ENCODE peak calls at places on chromosomes 3 and 15, in seven cellular contexts. L is osteoblast; A is CD4-positive, alpha-beta memory T cell; Q is naive thymus-derived CD4-positive, alpha-beta T cell; M is CD4-positive, CD25-positive, alpha-beta regulatory T cell; C is lower lobe of right lung; P is psoas muscle. H is an unnamed sample.

GRCh38 chr3:69203631-69204314 is 81.4 kb upstream of the LMOD3 start:
- DNase-seq in A (no peak), P (no peak), M (no peak), C (no peak), L (no peak), Q (no peak), H (no peak)

GRCh38 chr3:129690406-129690805 is 83.9 kb upstream of the PLXND1 start:
- DNase-seq in Q (peak), L (no peak), A (peak), C (no peak), M (peak), P (no peak), H (peak)

GRCh38 chr3:181752202-181752671 is 40.5 kb downstream of the SOX2 start:
- DNase-seq in Q (no peak), M (no peak), P (no peak), A (no peak), C (no peak), L (no peak), H (no peak)

GRCh38 chr3:126340943-126341754 is 16.1 kb downstream of the KLF15 start:
- DNase-seq in Q (no peak), L (peak), C (peak), P (peak), M (no peak), A (no peak), H (no peak)

GRCh38 chr15:44099671-44100070 is 95.4 kb downstream of the FRMD5 start:
- DNase-seq in C (no peak), Q (no peak), L (no peak), P (no peak), M (no peak), A (no peak), H (no peak)

GRCh38 chr3:161420746-161421145 is 49.4 kb upstream of the SPTSSB start:
- DNase-seq in A (no peak), P (no peak), C (no peak), M (no peak), L (no peak), Q (no peak), H (no peak)

GRCh38 chr15:49863431-49864205 is 242.8 kb downstream of the DTWD1 start:
- DNase-seq in P (no peak), A (no peak), M (no peak), C (no peak), L (peak), Q (no peak), H (no peak)

GRCh38 chr3:141446737-141447136 is 40.1 kb upstream of the RASA2 start:
- DNase-seq in C (no peak), Q (no peak), L (no peak), A (no peak), M (no peak), P (no peak), H (no peak)

GRCh38 chr15:41494922-41495735 is 1.5 kb downstream of the ITPKA start:
- DNase-seq in C (peak), L (peak), A (peak), M (peak), Q (peak), P (no peak), H (no peak)

GRCh38 chr3:151009981-151010380 is 37.5 kb upstream of the CLRN1 start:
- DNase-seq in M (no peak), L (no peak), A (no peak), Q (no peak), P (no peak), C (no peak), H (no peak)

GRCh38 chr3:123834631-123835030 is 49.5 kb downstream of the MYLK start:
- DNase-seq in C (no peak), Q (no peak), A (no peak), P (no peak), L (peak), M (no peak), H (no peak)

GRCh38 chr3:123832712-123833397 is 51.3 kb downstream of the MYLK start:
- DNase-seq in M (no peak), P (no peak), Q (no peak), C (no peak), L (no peak), A (no peak), H (no peak)

GRCh38 chr3:123833398-123833785 is 50.7 kb downstream of the MYLK start:
- DNase-seq in P (no peak), C (no peak), Q (no peak), M (no peak), A (no peak), L (no peak), H (no peak)

DNA sequence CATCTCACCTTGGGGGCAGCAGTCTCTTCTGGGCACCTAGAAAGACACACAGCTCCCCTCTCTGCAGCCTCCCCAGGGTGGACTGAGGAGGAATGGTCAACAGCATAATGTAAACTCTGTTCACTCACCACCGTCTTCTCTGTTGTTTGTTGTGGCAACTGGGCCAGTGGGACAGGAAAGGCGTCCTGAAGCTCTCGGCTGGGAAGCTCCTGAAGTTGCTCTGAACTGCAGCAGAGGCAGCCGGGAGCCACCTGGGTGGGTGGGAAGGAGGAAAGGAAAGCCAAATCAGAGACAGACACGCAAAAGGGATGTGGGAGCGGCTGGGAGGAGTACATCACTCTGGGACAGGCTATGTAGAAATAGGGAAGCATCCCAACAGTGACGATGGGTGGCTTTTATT is 52.7 kb downstream of the MYLK start:
- DNase-seq in L (no peak), M (no peak), Q (no peak), C (no peak), A (no peak), P (no peak), H (no peak)
- H3K27ac ChIP-seq in L (no peak), M (no peak), Q (no peak), C (no peak), A (no peak), P (no peak), H (no peak)

GRCh38 chr3:119598410-119599098 is 869 bp downstream of the PLA1A start:
- DNase-seq in A (no peak), Q (no peak), L (no peak), P (no peak), M (no peak), C (no peak), H (no peak)

GRCh38 chr3:119601154-119601553 is 3.5 kb downstream of the PLA1A start:
- DNase-seq in A (no peak), M (no peak), Q (no peak), L (no peak), P (no peak), C (no peak), H (no peak)

GRCh38 chr3:119600732-119601131 is 3.0 kb downstream of the PLA1A start:
- DNase-seq in C (peak), P (peak), Q (no peak), A (no peak), M (peak), L (no peak), H (no peak)

GRCh38 chr3:119597548-119598288 is at the start of gene PLA1A:
- DNase-seq in L (no peak), M (no peak), Q (no peak), A (no peak), P (no peak), C (no peak), H (no peak)

DNA sequence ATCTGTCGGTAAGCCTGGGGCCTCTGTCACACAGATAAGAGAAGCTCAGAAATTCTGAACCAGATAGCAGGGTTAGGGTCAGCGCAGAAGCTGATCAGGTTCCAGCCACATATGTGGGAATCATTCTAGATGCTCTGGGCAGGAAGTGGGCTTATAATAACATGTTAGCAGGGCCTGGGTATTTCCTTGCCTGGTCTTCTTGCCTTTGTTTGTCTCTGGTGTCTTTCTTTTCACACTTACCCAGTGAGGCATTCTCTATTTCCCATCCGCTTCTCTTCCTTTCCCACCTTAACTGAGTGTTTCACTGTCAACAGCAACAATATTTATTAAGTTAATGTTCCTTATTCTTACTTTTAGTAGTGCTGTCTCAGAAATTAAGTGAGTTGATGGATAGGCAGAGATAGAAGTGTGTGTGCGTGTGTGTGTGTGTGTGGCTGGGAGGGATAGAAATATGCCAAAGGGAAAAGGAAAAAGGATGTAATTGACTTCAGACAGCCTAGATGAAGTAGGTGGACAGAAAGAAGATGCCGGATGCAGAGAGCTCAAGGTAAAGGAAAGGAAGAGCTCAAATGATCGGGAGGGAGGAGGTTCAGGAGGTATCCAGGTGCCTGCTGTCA is 2.0 kb downstream of the PLA1A start:
- DNase-seq in L (no peak), C (no peak), Q (no peak), A (no peak), P (no peak), M (no peak), H (no peak)
- H3K4me3 ChIP-seq in L (no peak), C (peak), Q (no peak), A (no peak), P (no peak), M (no peak), H (no peak)

GRCh38 chr15:82108489-82109078 is 62.8 kb upstream of the MEX3B start:
- DNase-seq in L (peak), A (peak), P (peak), Q (peak), C (peak), M (peak), H (peak)

GRCh38 chr15:82103500-82103899 is 57.7 kb upstream of the MEX3B start:
- DNase-seq in A (no peak), C (no peak), P (no peak), Q (no peak), L (no peak), M (no peak), H (no peak)

GRCh38 chr15:82106671-82107070 is 60.9 kb upstream of the MEX3B start:
- DNase-seq in Q (no peak), M (no peak), P (no peak), L (no peak), C (no peak), A (no peak), H (no peak)

GRCh38 chr15:82110144-82110543 is 64.3 kb upstream of the MEX3B start:
- DNase-seq in C (no peak), A (no peak), M (no peak), P (no peak), L (no peak), Q (no peak), H (no peak)

DNA sequence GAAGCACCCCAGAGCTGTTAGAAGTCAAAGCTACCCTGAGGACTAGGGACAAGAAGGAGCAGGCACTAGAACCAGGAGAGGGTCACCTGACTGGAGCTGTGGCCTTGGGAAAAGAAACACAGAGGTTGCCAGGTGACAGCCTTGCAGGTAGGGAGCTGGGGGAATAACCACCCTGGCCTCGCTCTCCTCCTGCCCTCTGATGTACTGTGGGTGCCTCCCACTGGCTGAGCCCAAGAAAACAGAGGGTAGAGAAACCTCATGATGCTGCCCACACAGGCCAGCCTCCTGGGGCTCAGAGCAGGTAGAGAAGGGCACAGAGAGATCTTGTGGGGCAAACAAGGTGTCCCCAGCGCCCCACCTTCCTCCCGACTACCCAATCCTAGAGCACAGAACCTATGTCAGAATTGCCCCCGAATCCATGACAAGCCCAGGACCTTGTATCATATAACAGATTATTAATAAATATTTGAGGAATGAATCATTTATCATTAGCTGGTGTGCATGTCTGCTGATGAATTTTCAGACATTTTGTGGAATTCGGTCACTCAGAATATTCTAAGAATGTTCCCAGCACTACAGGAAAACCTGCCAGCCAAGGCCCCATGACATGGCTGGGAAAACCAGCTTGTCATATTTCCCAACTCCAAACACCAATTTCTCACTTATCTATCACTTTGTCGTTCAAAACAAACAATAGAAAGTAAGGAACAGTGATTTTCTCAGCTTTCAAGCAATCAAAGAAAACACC is 59.8 kb upstream of the MEX3B start:
- DNase-seq in M (no peak), A (no peak), P (no peak), L (peak), Q (no peak), C (no peak), H (no peak)
- H3K27ac ChIP-seq in M (no peak), A (no peak), P (no peak), L (peak), Q (no peak), C (no peak), H (no peak)

DNA sequence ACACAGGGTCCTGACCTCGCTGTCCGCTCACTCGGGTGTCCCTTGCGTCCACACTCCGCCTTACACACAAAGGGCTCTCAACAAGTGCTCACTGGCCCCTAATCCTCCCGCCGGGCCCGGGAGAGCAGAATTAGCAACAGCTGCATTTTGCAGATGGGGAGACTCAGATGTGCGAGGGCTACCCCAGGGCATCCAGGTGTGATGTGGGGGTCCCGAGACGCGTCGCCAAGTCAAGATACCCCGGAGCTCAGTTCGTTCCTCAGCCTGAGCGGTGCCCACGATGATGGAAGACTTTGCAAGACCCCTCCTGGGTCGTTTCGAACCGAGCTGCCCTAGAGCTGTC is 14.9 kb upstream of the WNT7A start:
- DNase-seq in L (no peak), M (no peak), C (no peak), P (no peak), Q (peak), A (no peak), H (no peak)
- H3K4me3 ChIP-seq in L (peak), M (no peak), C (peak), P (peak), Q (peak), A (peak), H (peak)

GRCh38 chr3:64022451-64023186 is 675 bp downstream of the PSMD6 start:
- DNase-seq in M (no peak), C (no peak), L (peak), Q (peak), P (peak), A (peak), H (peak)

GRCh38 chr3:64027708-64028107 is 4.4 kb upstream of the PSMD6 start:
- DNase-seq in C (no peak), A (no peak), P (no peak), L (no peak), Q (no peak), M (no peak), H (no peak)

GRCh38 chr3:64023187-64023860 is at the start of gene PSMD6:
- DNase-seq in M (peak), A (peak), C (peak), Q (peak), L (peak), P (peak), H (peak)

GRCh38 chr3:64026346-64026745 is 3.1 kb upstream of the PSMD6 start:
- DNase-seq in L (no peak), M (no peak), A (no peak), C (no peak), P (no peak), Q (no peak), H (no peak)

DNA sequence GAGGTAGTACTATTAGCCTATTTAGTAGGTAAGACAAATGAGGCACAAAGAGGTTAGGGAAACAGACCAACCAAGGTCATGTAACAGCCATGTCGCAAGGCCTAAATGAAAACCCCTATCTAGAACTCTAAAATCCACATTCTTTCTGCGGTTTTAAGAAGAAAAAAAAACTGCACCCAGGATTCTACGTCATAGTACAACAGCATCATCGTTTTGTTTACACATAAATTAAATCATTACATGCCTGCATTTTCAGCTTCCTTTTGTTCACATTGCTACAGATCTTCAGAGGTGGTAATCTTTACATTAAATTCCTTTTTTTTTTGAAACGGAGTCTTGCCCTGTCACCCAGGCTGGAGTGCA is 548 bp upstream of the PSMD6 start:
- DNase-seq in L (no peak), Q (no peak), C (no peak), P (no peak), M (no peak), A (no peak), H (no peak)
- H3K27ac ChIP-seq in L (peak), Q (peak), C (peak), P (peak), M (peak), A (peak), H (peak)

GRCh38 chr3:22372292-22372949 is 621.4 kb upstream of the ZNF385D start:
- DNase-seq in P (peak), L (peak), M (no peak), Q (no peak), A (no peak), C (peak), H (no peak)

GRCh38 chr3:22371036-22371435 is 620.0 kb upstream of the ZNF385D start:
- DNase-seq in L (no peak), Q (no peak), C (no peak), M (no peak), A (no peak), P (no peak), H (no peak)

GRCh38 chr3:22373182-22373581 is 622.2 kb upstream of the ZNF385D start:
- DNase-seq in Q (no peak), M (no peak), L (peak), C (no peak), A (no peak), P (no peak), H (no peak)

GRCh38 chr3:22373827-22374226 is 622.8 kb upstream of the ZNF385D start:
- DNase-seq in Q (no peak), L (peak), M (no peak), P (no peak), A (no peak), C (no peak), H (no peak)

GRCh38 chr3:22371592-22372291 is 620.7 kb upstream of the ZNF385D start:
- DNase-seq in M (no peak), A (no peak), L (peak), P (peak), Q (no peak), C (peak), H (no peak)
- H3K4me3 ChIP-seq in M (no peak), A (no peak), L (no peak), P (peak), Q (no peak), C (peak), H (no peak)

GRCh38 chr3:184171562-184171961 is 3.1 kb upstream of the AP2M1 start:
- DNase-seq in L (peak), Q (no peak), P (no peak), M (no peak), C (no peak), A (no peak), H (no peak)

GRCh38 chr3:184173374-184173722 is 1.3 kb upstream of the AP2M1 start:
- DNase-seq in Q (no peak), C (no peak), L (no peak), P (no peak), M (no peak), A (no peak), H (no peak)

GRCh38 chr3:184174278-184174645 is 393 bp upstream of the AP2M1 start:
- DNase-seq in P (no peak), M (no peak), L (no peak), Q (no peak), C (no peak), A (no peak), H (no peak)

GRCh38 chr3:184174646-184175492 is at the start of gene AP2M1:
- DNase-seq in P (peak), A (peak), Q (peak), C (peak), M (peak), L (peak), H (peak)

DNA sequence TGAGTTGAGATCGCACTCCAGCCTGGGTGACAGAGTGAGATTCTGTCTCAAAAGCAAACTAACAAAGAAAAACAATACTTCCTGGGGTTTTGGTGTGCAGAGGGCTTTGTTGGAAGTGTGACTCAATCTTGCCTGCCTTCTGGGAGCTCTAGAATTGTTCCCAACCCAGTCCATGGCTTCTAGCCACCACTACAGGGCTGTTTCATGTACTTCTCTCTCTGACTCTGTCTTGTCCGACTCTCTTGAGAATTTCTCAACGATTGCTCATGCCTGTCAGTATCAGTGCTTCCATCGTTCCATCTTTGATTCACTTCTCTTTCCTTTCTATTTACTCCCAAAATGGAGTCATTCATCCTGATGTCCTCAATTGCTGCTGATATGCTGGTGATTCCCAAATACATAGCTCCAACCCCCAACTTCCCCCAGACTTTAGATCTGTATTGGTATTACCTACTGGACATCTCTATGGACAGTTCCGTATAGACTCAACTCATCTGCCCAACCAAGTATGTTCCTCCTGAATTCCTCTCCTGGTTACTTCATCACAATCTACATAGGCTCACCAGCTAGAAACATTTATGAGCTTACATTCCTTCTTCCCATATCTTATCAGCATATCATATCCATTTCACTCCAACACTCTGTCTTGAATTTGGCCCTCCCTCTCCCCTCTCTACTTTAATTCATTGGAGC is 1.8 kb upstream of the AP2M1 start:
- DNase-seq in P (no peak), Q (no peak), C (no peak), L (peak), A (no peak), M (no peak), H (no peak)
- H3K27ac ChIP-seq in P (no peak), Q (no peak), C (no peak), L (peak), A (no peak), M (no peak), H (no peak)